ENCODE peak calls at places on chromosomes 11 and 22, in five cellular contexts. U is psoas muscle, C is cardiac muscle cell, I is HCT116, L is left ventricle myocardium inferior. Q is an unnamed sample. For H3K9me3, the result is how much of the 10 kb centered on the place peaks cover.

GRCh38 chr11:23311986-23312940 is 452.0 kb upstream of the CCDC179 start:
- DNase-seq in C (peak), U (no peak), L (no peak), I (no peak), Q (no peak)

GRCh38 chr11:61160487-61161189 is 588 bp downstream of the VPS37C start:
- DNase-seq in C (no peak), U (no peak), L (no peak), I (no peak), Q (peak)

GRCh38 chr11:23797624-23798419 is 699.0 kb upstream of the LUZP2 start:
- DNase-seq in L (no peak), I (no peak), U (no peak), C (no peak), Q (no peak)

GRCh38 chr11:75603791-75604736 is 42.0 kb downstream of the SERPINH1 start:
- DNase-seq in U (no peak), L (no peak), C (no peak), I (no peak), Q (no peak)

GRCh38 chr11:64092119-64092760 is 56.5 kb downstream of the FLRT1 start:
- DNase-seq in L (no peak), U (no peak), I (no peak), C (no peak), Q (no peak)

GRCh38 chr11:131441398-131441797 is 71.0 kb downstream of the NTM start:
- DNase-seq in U (no peak), I (no peak), C (no peak), L (no peak), Q (no peak)

GRCh38 chr11:108906329-108906728 is 241.5 kb downstream of the DDX10 start:
- DNase-seq in L (no peak), U (no peak), I (no peak), C (no peak), Q (no peak)

GRCh38 chr11:17277024-17277584 is 565 bp downstream of the NUCB2 start:
- DNase-seq in L (no peak), C (no peak), U (no peak), I (no peak), Q (no peak)

GRCh38 chr11:2788751-2789140 is 89.0 kb upstream of the KCNQ1OT1 start:
- DNase-seq in C (no peak), L (peak), I (no peak), U (peak), Q (peak)

GRCh38 chr11:14414470-14415461 is 55.8 kb upstream of the RRAS2 start:
- DNase-seq in I (no peak), L (no peak), U (no peak), C (no peak), Q (no peak)

GRCh38 chr22:19549428-19549827 is 25.2 kb upstream of the CLDN5 start:
- DNase-seq in U (no peak), I (no peak), C (no peak), L (no peak), Q (no peak)

GRCh38 chr11:58505849-58506248 is 2.1 kb downstream of the OR5B21 start:
- DNase-seq in I (no peak), C (no peak), L (no peak), U (no peak), Q (no peak)

GRCh38 chr22:37304595-37305343 is 22.5 kb downstream of the CYTH4 start:
- DNase-seq in I (no peak), U (no peak), C (no peak), L (no peak), Q (no peak)

GRCh38 chr22:25153961-25154685 is 45.5 kb upstream of the CRYBB3 start:
- DNase-seq in I (no peak), L (peak), U (peak), C (peak), Q (peak)

GRCh38 chr11:30333405-30333804 is 10.5 kb downstream of the ARL14EP start:
- DNase-seq in U (no peak), C (peak), L (no peak), I (no peak), Q (no peak)

GRCh38 chr11:9688716-9689511 is 25.0 kb downstream of the SWAP70 start:
- DNase-seq in U (no peak), I (no peak), C (peak), L (no peak), Q (no peak)

GRCh38 chr11:78806214-78807004 is 231.7 kb upstream of the NARS2 start:
- DNase-seq in I (no peak), U (no peak), L (no peak), C (no peak), Q (no peak)

GRCh38 chr11:117410861-117411725 is 83.4 kb downstream of the CEP164 start:
- DNase-seq in L (no peak), U (no peak), C (no peak), I (no peak), Q (no peak)

GRCh38 chr11:103609117-103610066 is 427.0 kb upstream of the DDI1 start:
- DNase-seq in C (no peak), U (no peak), I (peak), L (no peak), Q (no peak)

GRCh38 chr11:70739811-70740474 is 341.6 kb downstream of the CTTN start:
- DNase-seq in L (no peak), I (no peak), U (no peak), C (peak), Q (no peak)
- TF ChIP-seq CTCF in L (peak), I (no peak), U (no peak), C (no peak), Q (no peak)

GRCh38 chr11:107669156-107669740 is 42.6 kb downstream of the SLN start:
- DNase-seq in C (no peak), I (no peak), U (no peak), L (no peak), Q (no peak)
- H3K9me3 ChIP-seq in C (under half), I (under half), U (under half), L (under half), Q (under half)

DNA sequence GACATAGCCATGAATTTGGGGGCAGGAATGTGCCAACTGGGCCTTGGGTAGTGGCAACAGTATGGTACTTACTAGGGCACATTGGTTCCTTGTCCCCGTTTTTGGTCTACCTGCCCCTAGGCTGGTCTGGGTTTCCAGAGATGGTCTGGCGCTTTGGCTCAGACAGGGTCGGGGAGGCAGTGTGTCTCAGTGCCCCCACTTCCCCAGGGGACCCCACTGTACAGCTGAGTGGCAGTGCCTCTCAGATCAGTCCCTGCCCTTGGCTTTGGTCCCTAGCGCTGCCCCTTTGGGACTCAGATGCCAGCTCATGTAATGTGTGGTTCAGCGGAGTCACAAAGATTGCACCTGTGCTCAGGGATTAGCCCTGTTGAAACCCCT is 3.3 kb downstream of the RIC8A start:
- DNase-seq in U (no peak), L (no peak), I (no peak), C (no peak), Q (peak)
- H3K4me3 ChIP-seq in U (no peak), L (peak), I (no peak), C (no peak), Q (no peak)

DNA sequence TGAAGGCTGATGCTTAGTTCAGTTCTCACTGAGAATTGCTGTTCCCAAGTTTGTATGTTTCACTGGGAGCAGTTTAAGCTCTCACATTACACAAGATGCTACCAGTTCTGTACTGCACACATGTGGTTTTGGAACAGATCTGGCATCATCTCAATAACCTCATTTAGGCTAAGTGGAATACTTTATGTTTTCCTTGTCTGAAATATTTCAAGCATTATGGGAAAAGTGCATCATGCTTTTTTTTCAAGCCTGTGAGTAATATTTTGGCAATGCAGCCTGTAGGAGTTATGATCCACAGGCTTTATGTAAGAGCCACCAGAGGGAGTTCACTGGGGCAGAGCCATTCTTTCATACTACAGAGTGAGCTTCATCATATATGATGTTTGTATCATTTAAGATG is 141.5 kb downstream of the OR4C45 start:
- DNase-seq in I (no peak), L (no peak), U (no peak), C (no peak), Q (no peak)
- TF ChIP-seq CTCF in I (no peak), L (peak), U (no peak), C (no peak), Q (no peak)

GRCh38 chr22:27959335-27960090 is 40.5 kb upstream of the PITPNB start:
- DNase-seq in U (no peak), C (peak), I (no peak), L (no peak), Q (no peak)

GRCh38 chr22:27962268-27963191 is 43.5 kb upstream of the PITPNB start:
- DNase-seq in C (no peak), L (no peak), I (no peak), U (peak), Q (no peak)

GRCh38 chr22:27965547-27965946 is 46.5 kb upstream of the PITPNB start:
- DNase-seq in L (no peak), C (no peak), I (no peak), U (no peak), Q (no peak)

GRCh38 chr22:27961680-27962079 is 42.6 kb upstream of the PITPNB start:
- DNase-seq in L (no peak), U (no peak), C (no peak), I (no peak), Q (no peak)

DNA sequence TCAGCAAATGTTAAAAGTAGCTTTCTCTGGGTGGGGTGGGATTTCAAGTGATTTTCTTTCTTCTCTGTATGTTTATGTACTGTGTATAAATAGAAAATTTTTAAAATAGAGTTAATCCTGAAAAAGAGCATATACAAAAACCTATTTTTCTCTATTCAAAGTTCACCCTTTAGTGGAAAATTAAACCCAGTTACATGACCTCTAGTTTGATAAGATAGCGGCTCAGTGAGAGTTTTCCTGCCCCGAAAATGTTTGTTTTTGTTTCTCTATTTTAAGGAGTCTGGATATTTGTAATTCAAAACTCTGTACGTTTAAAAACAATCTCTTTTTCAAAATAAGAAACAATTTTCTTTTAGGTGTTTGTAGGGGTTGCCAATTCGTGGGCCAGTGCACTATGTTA is 42.1 kb upstream of the PITPNB start:
- DNase-seq in U (no peak), L (no peak), C (no peak), I (no peak), Q (no peak)
- H3K9me3 ChIP-seq in U (under half), L (under half), C (under half), I (under half), Q (under half)

GRCh38 chr11:95081412-95081811 is 8.2 kb upstream of the ENDOD1 start:
- DNase-seq in C (no peak), U (no peak), I (no peak), L (no peak), Q (no peak)
- H3K4me3 ChIP-seq in C (no peak), U (no peak), I (no peak), L (no peak), Q (no peak)